ENCODE peak calls at places on chromosomes 4 and X, in five cellular contexts. S, W, T, P and J are unnamed samples. For H3K36me3 and H3K4me1, the result is how much of the 10 kb centered on the place peaks cover.

GRCh38 chr4:80183196-80184052 is 13.9 kb upstream of the PRDM8 start:
- DNase-seq in W (no peak), S (peak), T (no peak), P (peak), J (no peak)

GRCh38 chr4:140330311-140330900 is 43.0 kb upstream of the SCOC start:
- DNase-seq in T (peak), W (peak), P (no peak), S (no peak), J (peak)

GRCh38 chr4:73011629-73011985 is 57.9 kb downstream of the COX18 start:
- DNase-seq in S (no peak), P (no peak), W (no peak), T (no peak), J (no peak)

GRCh38 chrX:43008356-43008755 is 230.4 kb upstream of the PPP1R2C start:
- DNase-seq in P (no peak), T (no peak), S (no peak), W (no peak), J (no peak)

GRCh38 chr4:68831642-68832041 is 15.8 kb downstream of the UGT2B10 start:
- DNase-seq in T (no peak), S (no peak), W (no peak), P (no peak), J (no peak)

GRCh38 chrX:152814048-152814447 is 16.5 kb downstream of the CETN2 start:
- DNase-seq in P (no peak), S (no peak), W (no peak), T (no peak), J (peak)

GRCh38 chr4:87322754-87323153 is at the start of gene HSD17B13:
- DNase-seq in S (no peak), W (no peak), P (no peak), T (no peak), J (no peak)

GRCh38 chrX:16646366-16647168 is 3.4 kb upstream of the S100G start:
- DNase-seq in T (no peak), S (no peak), W (peak), P (no peak), J (no peak)

GRCh38 chr4:55216871-55217635 is 91.7 kb upstream of the KDR start:
- DNase-seq in P (no peak), S (no peak), W (no peak), T (no peak), J (no peak)

GRCh38 chr4:90127706-90128345 is 632 bp downstream of the CCSER1 start:
- DNase-seq in P (no peak), W (peak), S (peak), T (no peak), J (peak)

GRCh38 chrX:70088791-70089190 is 26.5 kb downstream of the OTUD6A start:
- DNase-seq in W (no peak), T (no peak), S (no peak), P (no peak), J (no peak)

GRCh38 chrX:25536307-25536970 is 520.7 kb upstream of the ARX start:
- DNase-seq in S (no peak), T (no peak), W (no peak), P (no peak), J (no peak)

GRCh38 chrX:108736509-108737479 is at the start of gene IRS4:
- DNase-seq in T (no peak), P (no peak), S (no peak), W (peak), J (peak)

GRCh38 chr4:40281099-40281498 is 54.0 kb upstream of the CHRNA9 start:
- DNase-seq in P (no peak), W (no peak), T (no peak), S (no peak), J (no peak)

GRCh38 chrX:46447384-46447783 is 97.8 kb downstream of the ZNF674 start:
- DNase-seq in W (no peak), T (no peak), P (no peak), S (no peak), J (peak)

GRCh38 chr4:128388352-128388630 is 100.7 kb upstream of the PGRMC2 start:
- DNase-seq in T (no peak), P (no peak), S (no peak), W (no peak), J (no peak)

GRCh38 chr4:89357787-89358186 is 50.2 kb upstream of the GPRIN3 start:
- DNase-seq in W (no peak), P (no peak), T (no peak), S (no peak), J (no peak)

GRCh38 chr4:169849456-169849855 is 91.7 kb upstream of the HPF1 start:
- DNase-seq in W (no peak), P (no peak), T (no peak), S (no peak), J (no peak)

GRCh38 chr4:153683763-153684181 is 308 bp upstream of the TLR2 start:
- DNase-seq in S (no peak), W (no peak), P (no peak), T (no peak), J (no peak)

GRCh38 chr4:101156619-101157310 is 190.6 kb downstream of the PPP3CA start:
- DNase-seq in W (no peak), P (no peak), S (no peak), T (no peak), J (no peak)

GRCh38 chr4:149223659-149224058 is 592.0 kb downstream of the IQCM start:
- DNase-seq in T (no peak), W (no peak), P (no peak), S (no peak), J (no peak)

GRCh38 chrX:68254738-68255645 is 178.3 kb downstream of the OPHN1 start:
- DNase-seq in T (no peak), W (no peak), S (no peak), P (no peak), J (no peak)

GRCh38 chr4:7190668-7191545 is 1.4 kb upstream of the SORCS2 start:
- DNase-seq in T (no peak), W (no peak), S (no peak), P (no peak), J (no peak)

GRCh38 chrX:46184749-46185148 is 360.5 kb downstream of the ZNF674 start:
- DNase-seq in W (no peak), T (no peak), S (no peak), P (no peak), J (no peak)

GRCh38 chrX:48815266-48815665 is 11.0 kb upstream of the ERAS start:
- DNase-seq in P (no peak), T (no peak), S (no peak), W (no peak), J (no peak)

GRCh38 chr4:8473198-8473919 is 32.8 kb downstream of the TRMT44 start:
- DNase-seq in P (no peak), S (no peak), W (no peak), T (no peak), J (no peak)

GRCh38 chr4:76311896-76312331 is 5.4 kb downstream of the STBD1 start:
- DNase-seq in W (peak), P (no peak), T (no peak), S (no peak), J (no peak)

GRCh38 chr4:112897548-112897947 is 151.9 kb upstream of the ANK2 start:
- DNase-seq in S (no peak), T (no peak), W (no peak), P (no peak), J (peak)

GRCh38 chrX:145817666-145818521 is at the start of gene SLITRK2:
- DNase-seq in P (no peak), T (peak), W (peak), S (no peak), J (no peak)

GRCh38 chrX:7133036-7133412 is 14.5 kb upstream of the STS start:
- DNase-seq in P (no peak), S (no peak), T (no peak), W (no peak), J (peak)

GRCh38 chr4:132275583-132276121 is 873.4 kb upstream of the PCDH10 start:
- DNase-seq in W (no peak), T (no peak), P (no peak), S (no peak), J (no peak)

GRCh38 chr4:173909294-173909693 is 374.2 kb downstream of the FBXO8 start:
- DNase-seq in W (no peak), P (no peak), T (no peak), S (no peak), J (no peak)

GRCh38 chr4:35358001-35358584 is 886.2 kb downstream of the ARAP2 start:
- DNase-seq in T (no peak), P (no peak), W (no peak), S (no peak), J (no peak)

GRCh38 chr4:5863461-5864113 is 29.3 kb downstream of the CRMP1 start:
- DNase-seq in W (peak), S (no peak), P (no peak), T (peak), J (peak)

GRCh38 chr4:82710202-82710929 is 88.2 kb downstream of the SCD5 start:
- DNase-seq in T (no peak), P (no peak), W (no peak), S (no peak), J (peak)

GRCh38 chr4:40722576-40723161 is 27.1 kb upstream of the NSUN7 start:
- DNase-seq in T (no peak), P (peak), W (peak), S (no peak), J (peak)

GRCh38 chrX:49186125-49187027 is at the start of gene PRICKLE3:
- DNase-seq in P (peak), T (peak), S (peak), W (peak), J (peak)

GRCh38 chr4:163515198-163515597 is 20.7 kb downstream of the TMA16 start:
- DNase-seq in S (no peak), W (no peak), P (no peak), T (no peak), J (no peak)
- H3K36me3 ChIP-seq in S (under half), W (under half), P (under half), T (under half), J (under half)

GRCh38 chr4:97491856-97492255 is 651.4 kb downstream of the STPG2 start:
- DNase-seq in W (no peak), T (no peak), S (no peak), P (no peak), J (no peak)

GRCh38 chr4:97496298-97496873 is 646.9 kb downstream of the STPG2 start:
- DNase-seq in W (peak), T (no peak), S (no peak), P (no peak), J (peak)

GRCh38 chr4:97498875-97499274 is 644.4 kb downstream of the STPG2 start:
- DNase-seq in P (no peak), T (no peak), W (peak), S (no peak), J (no peak)

GRCh38 chr4:97493815-97494518 is 649.3 kb downstream of the STPG2 start:
- DNase-seq in P (no peak), T (no peak), W (no peak), S (no peak), J (no peak)
- H3K4me1 ChIP-seq in P (under half), T (under half), W (under half), S (under half), J (under half)

GRCh38 chr4:64266263-64266662 is 143.0 kb downstream of the TECRL start:
- DNase-seq in S (no peak), T (no peak), P (no peak), W (no peak), J (no peak)
- H3K36me3 ChIP-seq in S (under half), T (under half), P (under half), W (under half), J (under half)

GRCh38 chrX:117376460-117376859 is 740.1 kb downstream of the KLHL13 start:
- DNase-seq in T (no peak), S (no peak), P (no peak), W (peak), J (no peak)
- H3K4me1 ChIP-seq in T (under half), S (under half), P (under half), W (under half), J (under half)

GRCh38 chr4:122249357-122249756 is 97.2 kb downstream of the BLTP1 start:
- DNase-seq in P (no peak), W (no peak), S (no peak), T (no peak), J (no peak)

GRCh38 chr4:122246551-122246950 is 94.4 kb downstream of the BLTP1 start:
- DNase-seq in T (no peak), S (no peak), P (no peak), W (no peak), J (no peak)

GRCh38 chr4:122243785-122244184 is 91.7 kb downstream of the BLTP1 start:
- DNase-seq in T (no peak), S (no peak), P (no peak), W (no peak), J (no peak)
- H3K36me3 ChIP-seq in T (under half), S (under half), P (under half), W (under half), J (under half)

GRCh38 chrX:130081421-130082045 is 28.8 kb downstream of the ELF4 start:
- DNase-seq in P (no peak), S (no peak), T (no peak), W (no peak), J (no peak)
- H3K4me1 ChIP-seq in P (under half), S (under half), T (under half), W (under half), J (under half)

DNA sequence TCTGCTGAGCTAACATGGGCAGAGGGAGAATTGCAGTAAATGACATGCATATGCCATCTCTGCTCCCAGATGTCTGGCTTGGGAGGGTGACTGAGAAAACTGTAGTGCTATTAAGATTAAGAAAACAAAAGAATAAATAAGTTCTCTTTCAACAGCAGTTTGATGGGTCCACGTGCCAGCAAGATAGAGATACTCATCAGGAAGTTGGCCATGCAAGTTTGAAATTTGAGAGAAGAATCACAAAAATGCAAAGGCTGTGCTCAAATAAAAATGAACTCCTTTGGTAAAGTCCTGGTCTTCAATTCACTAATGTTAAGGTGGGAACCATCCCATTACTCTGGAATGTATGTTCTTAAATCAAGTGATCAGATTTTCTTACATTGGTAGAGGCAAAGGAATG is 7.1 kb downstream of the NFXL1 start:
- DNase-seq in P (no peak), S (no peak), W (no peak), T (no peak), J (no peak)
- H3K36me3 ChIP-seq in P (under half), S (under half), W (under half), T (under half), J (under half)

GRCh38 chr4:54095110-54095800 is 4.7 kb upstream of the GSX2 start:
- DNase-seq in S (no peak), T (no peak), P (no peak), W (no peak), J (no peak)
- H3K4me1 ChIP-seq in S (under half), T (under half), P (under half), W (under half), J (under half)

DNA sequence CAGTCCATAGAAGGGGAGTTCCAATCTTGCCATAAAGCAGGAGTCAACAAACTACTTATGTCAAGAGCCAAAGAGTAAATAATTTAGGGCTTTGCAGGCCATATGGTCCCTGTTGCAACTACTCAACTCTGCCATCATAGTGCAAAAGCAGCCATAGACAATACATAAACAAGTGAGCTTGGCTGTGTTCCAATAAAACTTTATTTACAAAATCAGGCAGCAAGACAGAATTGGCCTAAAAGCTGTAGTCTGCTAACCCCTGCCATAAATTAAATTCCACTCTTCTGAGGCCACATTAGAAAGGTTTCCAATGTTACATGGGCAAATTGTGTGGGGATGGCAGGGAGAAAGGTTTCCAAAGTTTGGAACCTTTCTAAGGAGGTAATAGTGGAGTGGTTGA is 14.7 kb downstream of the TRMT2B start:
- DNase-seq in P (no peak), S (no peak), W (no peak), T (peak), J (no peak)
- H3K36me3 ChIP-seq in P (under half), S (under half), W (under half), T (under half), J (under half)

GRCh38 chr4:145530189-145530588 is 48.5 kb downstream of the SMAD1 start:
- DNase-seq in S (no peak), T (no peak), P (no peak), W (no peak), J (no peak)
- H3K4me1 ChIP-seq in S (under half), T (under half), P (under half), W (under half), J (under half)